ENCODE peak calls at places on chromosome 11, in four cellular contexts. F is HCT116, U is Kasumi-1, X is T-helper 1 cell. M is an unnamed sample.

GRCh38 chr11:14886509-14886908 is 5.5 kb downstream of the CYP2R1 start:
- DNase-seq in F (no peak), U (no peak), X (no peak), M (no peak)

GRCh38 chr11:103923473-103923931 is 112.9 kb upstream of the DDI1 start:
- DNase-seq in F (peak), U (no peak), X (no peak), M (no peak)

GRCh38 chr11:101061606-101062005 is 68.0 kb downstream of the PGR start:
- DNase-seq in F (no peak), U (no peak), X (no peak), M (no peak)

GRCh38 chr11:95944623-95945022 is 20.7 kb upstream of the MTMR2 start:
- DNase-seq in F (no peak), U (no peak), X (no peak), M (no peak)

GRCh38 chr11:69221086-69221485 is 65.4 kb downstream of the SMIM38 start:
- DNase-seq in F (no peak), U (no peak), X (no peak), M (no peak)

GRCh38 chr11:124882339-124883071 is 15.2 kb downstream of the ROBO4 start:
- DNase-seq in F (no peak), U (no peak), X (no peak), M (no peak)

GRCh38 chr11:71425851-71426250 is 22.3 kb downstream of the DHCR7 start:
- DNase-seq in F (no peak), U (no peak), X (no peak), M (no peak)

GRCh38 chr11:65430406-65431217 is 8.0 kb downstream of the NEAT1 start:
- DNase-seq in F (no peak), U (no peak), X (no peak), M (no peak)

GRCh38 chr11:90438069-90438468 is 215.2 kb upstream of the CHORDC1 start:
- DNase-seq in F (no peak), U (no peak), X (no peak), M (no peak)

GRCh38 chr11:58192229-58192628 is 3.4 kb downstream of the OR9Q2 start:
- DNase-seq in F (no peak), U (no peak), X (no peak), M (no peak)

GRCh38 chr11:96162816-96163499 is 180.0 kb downstream of the MAML2 start:
- DNase-seq in F (no peak), U (no peak), X (no peak), M (no peak)

GRCh38 chr11:72595292-72595684 is 78.9 kb downstream of the PDE2A start:
- DNase-seq in F (no peak), U (no peak), X (no peak), M (no peak)

GRCh38 chr11:76232026-76232665 is 25.8 kb upstream of the WNT11 start:
- DNase-seq in F (no peak), U (no peak), X (peak), M (no peak)

GRCh38 chr11:77205467-77206263 is 77.6 kb downstream of the MYO7A start:
- DNase-seq in F (no peak), U (no peak), X (no peak), M (no peak)

GRCh38 chr11:1437500-1437899 is 47.8 kb downstream of the BRSK2 start:
- DNase-seq in F (no peak), U (no peak), X (no peak), M (no peak)

GRCh38 chr11:2305862-2306823 is 4.3 kb downstream of the TSPAN32 start:
- DNase-seq in F (no peak), U (peak), X (no peak), M (no peak)

GRCh38 chr11:95284057-95285052 is 53.4 kb upstream of the SESN3 start:
- DNase-seq in F (no peak), U (no peak), X (no peak), M (no peak)

GRCh38 chr11:8765294-8765693 is 82.7 kb downstream of the RPL27A start:
- DNase-seq in F (no peak), U (no peak), X (no peak), M (no peak)

GRCh38 chr11:13923716-13924650 is 38.5 kb upstream of the SPON1 start:
- DNase-seq in F (peak), U (peak), X (no peak), M (no peak)

GRCh38 chr11:95977534-95978174 is 53.7 kb upstream of the MTMR2 start:
- DNase-seq in F (no peak), U (no peak), X (no peak), M (no peak)

GRCh38 chr11:77087723-77088225 is 14.9 kb upstream of the OMP start:
- DNase-seq in F (no peak), U (no peak), X (no peak), M (no peak)

GRCh38 chr11:60672255-60672654 is 27.2 kb upstream of the MS4A8 start:
- DNase-seq in F (no peak), U (peak), X (no peak), M (peak)

GRCh38 chr11:93116641-93117577 is 80.9 kb downstream of the SLC36A4 start:
- DNase-seq in F (no peak), U (no peak), X (no peak), M (no peak)

GRCh38 chr11:109527496-109527895 is 105.5 kb downstream of the C11orf87 start:
- DNase-seq in F (no peak), U (no peak), X (no peak), M (no peak)

GRCh38 chr11:17267576-17267975 is 9.0 kb upstream of the NUCB2 start:
- DNase-seq in F (peak), U (no peak), X (no peak), M (no peak)

GRCh38 chr11:121996574-121996973 is 119.4 kb downstream of the BLID start:
- DNase-seq in F (no peak), U (no peak), X (no peak), M (no peak)

GRCh38 chr11:66789097-66789890 is 53.9 kb upstream of the RCE1 start:
- DNase-seq in F (no peak), U (no peak), X (no peak), M (no peak)

GRCh38 chr11:10303558-10304363 is 1.1 kb upstream of the ADM start:
- DNase-seq in F (no peak), U (peak), X (peak), M (peak)

GRCh38 chr11:29119691-29120328 is 897.0 kb downstream of the KCNA4 start:
- DNase-seq in F (no peak), U (no peak), X (no peak), M (no peak)

GRCh38 chr11:1485504-1485885 is 1.1 kb downstream of the MOB2 start:
- DNase-seq in F (no peak), U (no peak), X (no peak), M (no peak)

M was measured in NCI-H1092 treated with DMSO at 0.1 percent for 48 hours.